ENCODE peak calls at places on chromosomes 3 and 15, in six cellular contexts. O is astrocyte of the spinal cord, N is uterus, G is AG10803, F is lower leg skin, T is fibroblast of lung. E is an unnamed sample.

GRCh38 chr15:49273734-49274318 is 103.8 kb downstream of the GALK2 start:
- DNase-seq in O (no peak), N (no peak), G (peak), F (no peak), T (no peak), E (no peak)

GRCh38 chr15:30043211-30043655 is 39.5 kb upstream of the GOLGA8J start:
- DNase-seq in O (peak), N (no peak), G (peak), F (no peak), T (peak), E (peak)

GRCh38 chr3:56133423-56133822 is 334.8 kb downstream of the ERC2 start:
- DNase-seq in O (peak), N (no peak), G (peak), F (no peak), T (peak), E (peak)

GRCh38 chr3:66803706-66804496 is 194.2 kb upstream of the KBTBD8 start:
- DNase-seq in O (no peak), N (no peak), G (no peak), F (no peak), T (no peak), E (no peak)

GRCh38 chr15:33425149-33425548 is 114.4 kb downstream of the RYR3 start:
- DNase-seq in O (no peak), N (peak), G (peak), F (no peak), T (peak), E (peak)

GRCh38 chr3:67384790-67385397 is 269.5 kb downstream of the SUCLG2 start:
- DNase-seq in O (peak), N (no peak), G (peak), F (no peak), T (peak), E (peak)

GRCh38 chr15:66461917-66462316 is 35.6 kb downstream of the SNAPC5 start:
- DNase-seq in O (no peak), N (no peak), G (no peak), F (no peak), T (no peak), E (no peak)

GRCh38 chr3:153372326-153372725 is 210.3 kb downstream of the RAP2B start:
- DNase-seq in O (no peak), N (no peak), G (peak), F (peak), T (peak), E (peak)

GRCh38 chr3:40911264-40911663 is 288.0 kb upstream of the CTNNB1 start:
- DNase-seq in O (no peak), N (no peak), G (no peak), F (no peak), T (no peak), E (no peak)

GRCh38 chr3:38446287-38446686 is 7.4 kb upstream of the ACVR2B start:
- DNase-seq in O (no peak), N (no peak), G (no peak), F (no peak), T (no peak), E (no peak)

GRCh38 chr15:59999558-60000112 is 4.5 kb upstream of the FOXB1 start:
- DNase-seq in O (no peak), N (no peak), G (no peak), F (no peak), T (no peak), E (no peak)

GRCh38 chr15:69164807-69165636 is 4.6 kb downstream of the GLCE start:
- DNase-seq in O (peak), N (no peak), G (no peak), F (no peak), T (no peak), E (peak)

GRCh38 chr3:84978833-84979232 is 20.0 kb downstream of the CADM2 start:
- DNase-seq in O (no peak), N (no peak), G (no peak), F (no peak), T (no peak), E (no peak)

GRCh38 chr15:96320703-96321421 is 9.6 kb upstream of the NR2F2 start:
- DNase-seq in O (peak), N (no peak), G (no peak), F (no peak), T (peak), E (no peak)

GRCh38 chr15:79960502-79961217 is 10.3 kb downstream of the BCL2A1 start:
- DNase-seq in O (no peak), N (no peak), G (no peak), F (no peak), T (no peak), E (peak)

GRCh38 chr15:68421798-68422402 is 10.1 kb downstream of the ITGA11 start:
- DNase-seq in O (peak), N (peak), G (peak), F (no peak), T (peak), E (no peak)

GRCh38 chr15:51623386-51623938 is 891 bp upstream of the DMXL2 start:
- DNase-seq in O (no peak), N (no peak), G (no peak), F (no peak), T (no peak), E (no peak)

GRCh38 chr15:45458746-45459403 is 63.7 kb downstream of the SLC30A4 start:
- DNase-seq in O (peak), N (peak), G (peak), F (peak), T (peak), E (peak)

GRCh38 chr3:174540081-174540480 is 319.1 kb upstream of the NAALADL2 start:
- DNase-seq in O (no peak), N (no peak), G (no peak), F (no peak), T (no peak), E (no peak)

GRCh38 chr3:133857767-133858166 is 37.9 kb downstream of the RAB6B start:
- DNase-seq in O (no peak), N (no peak), G (no peak), F (no peak), T (no peak), E (no peak)

GRCh38 chr15:99427668-99428361 is 138.0 kb upstream of the MEF2A start:
- DNase-seq in O (no peak), N (peak), G (no peak), F (no peak), T (no peak), E (no peak)

GRCh38 chr3:151347432-151347831 is 18.1 kb upstream of the P2RY13 start:
- DNase-seq in O (no peak), N (no peak), G (no peak), F (peak), T (no peak), E (no peak)

GRCh38 chr15:88388702-88389101 is 78.5 kb downstream of the MRPL46 start:
- DNase-seq in O (no peak), N (no peak), G (no peak), F (no peak), T (no peak), E (no peak)

GRCh38 chr3:170419301-170420087 is 826 bp downstream of the CLDN11 start:
- DNase-seq in O (peak), N (peak), G (peak), F (no peak), T (peak), E (peak)

GRCh38 chr3:124318650-124319049 is 326.7 kb upstream of the ROPN1 start:
- DNase-seq in O (no peak), N (no peak), G (no peak), F (no peak), T (no peak), E (no peak)

GRCh38 chr3:193165431-193166120 is 75.4 kb upstream of the PLAAT1 start:
- DNase-seq in O (no peak), N (no peak), G (no peak), F (no peak), T (no peak), E (no peak)

GRCh38 chr15:85168642-85169173 is 187.1 kb downstream of the PDE8A start:
- DNase-seq in O (peak), N (no peak), G (no peak), F (no peak), T (peak), E (peak)

DNA sequence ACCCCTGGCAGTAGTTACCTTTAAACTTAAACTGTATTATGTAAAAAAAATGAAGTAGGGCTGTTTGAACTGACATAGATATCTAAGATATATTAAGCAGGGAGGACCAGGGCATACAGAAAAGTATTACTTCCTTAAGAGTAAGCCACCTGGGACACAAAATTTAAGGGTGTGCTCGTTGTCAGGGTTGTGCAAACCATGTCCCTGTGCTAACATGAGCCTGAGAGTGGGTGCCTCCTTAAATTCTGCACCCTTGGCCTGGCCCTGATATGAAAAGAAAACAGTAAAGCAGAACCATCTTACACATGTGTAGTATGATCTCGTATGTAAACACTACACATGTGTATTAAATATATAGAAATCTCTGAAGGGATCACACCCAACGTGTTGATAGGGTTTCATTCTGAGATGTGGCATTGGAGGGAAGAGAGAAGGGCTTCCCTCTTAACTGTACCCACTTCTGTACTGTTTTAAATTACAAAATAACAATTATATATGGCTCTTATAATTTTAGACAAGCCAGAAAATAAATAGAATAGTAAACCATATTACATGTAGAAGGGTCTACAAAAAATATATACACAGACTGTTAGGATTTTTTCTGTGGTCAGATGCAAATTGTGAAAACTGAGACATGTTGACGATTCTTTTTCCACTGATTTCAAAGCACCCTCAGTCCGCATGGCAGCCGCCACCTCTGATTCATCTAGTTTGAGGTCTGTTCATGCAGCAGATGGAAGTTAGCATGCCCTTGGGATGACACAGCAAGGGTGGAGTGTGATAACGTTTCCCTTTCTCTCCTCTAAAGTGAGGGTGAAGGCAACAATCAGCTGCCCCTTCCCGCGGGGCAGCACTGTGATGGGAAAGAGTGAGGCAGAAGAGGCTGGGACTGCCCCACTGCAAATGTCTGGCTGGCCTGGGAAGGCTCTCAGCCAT is 400.9 kb upstream of the PROK2 start:
- DNase-seq in O (peak), N (no peak), G (peak), F (no peak), T (peak), E (peak)
- TF ChIP-seq CTCF in O (no peak), N (no peak), G (no peak), F (no peak), T (no peak), E (no peak)

GRCh38 chr3:172043766-172044165 is 4.4 kb downstream of the FNDC3B start:
- DNase-seq in O (no peak), N (no peak), G (no peak), F (no peak), T (no peak), E (no peak)

GRCh38 chr3:172047567-172048115 is 8.3 kb downstream of the FNDC3B start:
- DNase-seq in O (no peak), N (no peak), G (no peak), F (no peak), T (no peak), E (no peak)

GRCh38 chr3:172048599-172048998 is 9.2 kb downstream of the FNDC3B start:
- DNase-seq in O (no peak), N (no peak), G (no peak), F (no peak), T (no peak), E (no peak)

GRCh38 chr3:172044833-172045585 is 5.6 kb downstream of the FNDC3B start:
- DNase-seq in O (no peak), N (no peak), G (no peak), F (no peak), T (no peak), E (no peak)

DNA sequence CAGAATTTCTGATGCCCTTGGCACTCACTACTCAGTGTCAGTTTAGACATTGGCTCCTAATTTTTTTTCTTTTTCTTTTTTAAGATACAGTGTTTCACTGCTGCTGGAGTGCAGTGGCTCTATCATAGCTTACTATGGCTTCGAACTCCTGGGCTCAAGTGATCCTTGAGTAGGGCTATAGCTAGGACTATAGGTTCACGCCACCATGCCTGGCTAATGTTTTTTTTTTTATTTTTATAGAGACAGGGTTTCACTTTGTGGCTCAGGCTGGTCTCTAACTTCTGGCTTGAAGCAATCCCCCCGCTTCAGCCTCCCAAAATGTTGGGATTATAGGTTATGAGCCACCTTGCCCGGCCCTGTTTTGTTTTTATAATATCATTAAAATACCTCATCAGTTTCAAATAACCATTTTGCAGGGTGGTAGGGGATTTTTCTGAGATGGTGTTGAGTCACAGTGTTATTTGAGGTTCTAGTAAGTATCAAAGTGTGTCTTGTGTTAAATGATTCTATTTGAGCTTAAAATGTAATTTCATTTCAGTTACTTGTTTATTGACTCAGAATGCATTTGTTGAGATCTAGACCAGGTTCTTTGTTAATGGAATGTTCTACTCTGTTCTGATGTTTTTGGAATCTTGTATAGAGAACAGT is 7.0 kb downstream of the FNDC3B start:
- DNase-seq in O (no peak), N (no peak), G (no peak), F (no peak), T (peak), E (no peak)
- H3K4me3 ChIP-seq in O (no peak), N (no peak), G (no peak), F (no peak), T (no peak), E (no peak)

DNA sequence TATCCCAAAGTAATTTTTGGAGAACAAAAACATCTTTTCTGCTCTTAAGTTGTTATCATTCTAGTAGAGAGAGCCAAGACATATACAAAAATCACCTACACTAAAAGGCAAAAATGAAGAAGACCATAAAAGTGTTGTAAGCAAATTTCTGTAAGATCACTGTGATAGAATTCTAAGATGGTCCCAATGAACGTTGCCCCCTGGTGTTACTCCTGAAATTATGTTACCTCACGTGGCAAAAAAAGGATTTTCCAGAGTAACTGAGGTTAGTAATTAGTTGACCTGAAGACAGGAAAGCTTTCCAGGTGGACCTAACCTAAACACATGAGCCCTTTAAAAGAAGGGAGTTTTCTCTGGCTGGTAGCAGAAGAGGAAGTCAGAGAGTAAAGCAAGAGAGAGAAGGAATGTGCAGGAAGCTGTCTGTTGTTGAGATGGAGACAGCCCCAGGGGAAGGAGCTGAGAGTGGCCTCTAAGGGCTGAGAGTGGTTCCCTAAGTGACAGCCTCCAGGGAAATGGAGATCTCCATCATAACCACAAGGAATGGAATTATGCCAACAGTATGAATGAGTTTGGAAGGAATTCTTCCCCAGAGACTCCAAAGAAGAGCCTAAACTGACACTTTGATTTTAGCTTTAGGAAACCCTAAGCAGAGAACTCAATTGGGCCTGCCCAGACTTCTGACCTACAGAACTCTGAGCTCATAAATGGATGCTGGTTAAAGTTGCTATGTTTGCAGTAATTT is 205.9 kb downstream of the CD47 start:
- DNase-seq in O (peak), N (no peak), G (peak), F (no peak), T (peak), E (peak)
- TF ChIP-seq CTCF in O (no peak), N (no peak), G (peak), F (no peak), T (no peak), E (peak)

GRCh38 chr3:126050626-126051025 is 33.3 kb downstream of the SLC41A3 start:
- DNase-seq in O (no peak), N (no peak), G (no peak), F (no peak), T (no peak), E (no peak)
- H3K4me3 ChIP-seq in O (no peak), N (no peak), G (no peak), F (no peak), T (no peak), E (no peak)

GRCh38 chr15:77819841-77820728 is 187.4 kb upstream of the LINGO1 start:
- DNase-seq in O (no peak), N (no peak), G (no peak), F (no peak), T (peak), E (peak)
- TF ChIP-seq CTCF in O (peak), N (no peak), G (no peak), F (no peak), T (no peak), E (no peak)

GRCh38 chr3:9903238-9903624 is 583 bp downstream of the IL17RE start:
- DNase-seq in O (peak), N (no peak), G (peak), F (no peak), T (peak), E (peak)
- H3K4me3 ChIP-seq in O (no peak), N (no peak), G (peak), F (peak), T (peak), E (peak)

GRCh38 chr3:28328188-28329151 is 20.1 kb upstream of the ZCWPW2 start:
- DNase-seq in O (peak), N (no peak), G (peak), F (no peak), T (peak), E (peak)
- TF ChIP-seq CTCF in O (peak), N (peak), G (peak), F (peak), T (peak), E (peak)

GRCh38 chr15:62874933-62875625 is 167.5 kb upstream of the TPM1 start:
- DNase-seq in O (no peak), N (peak), G (no peak), F (no peak), T (no peak), E (no peak)
- H3K4me3 ChIP-seq in O (no peak), N (no peak), G (no peak), F (no peak), T (no peak), E (no peak)

E was measured in fibroblast of mammary gland.